ENCODE peak calls at places on chromosome 11, in eight cellular contexts. A is activated CD8-positive, alpha-beta memory T cell treated with anti-CD3 and anti-CD28 coated beads, Interleukin-2, amount 50 U/mL, for 48 hours; V is fibroblast of pulmonary artery; H is NCI-H748 treated with DMSO at 0.1 percent for 48 hours; I is midbrain; F is LoVo; M is fibroblast of lung; J is activated CD4-positive, alpha-beta T cell treated with anti-CD3 and anti-CD28 coated beads for 36 hours. K is an unnamed sample.
A peak's percentile ranks its signal among the peaks of the same experiment; 100 is the strongest.

GRCh38 chr11:133892584-133893380 is 47.5 kb upstream of the SPATA19 start:
- DNase-seq in M (no peak), F (no peak), A (no peak), H (no peak), J (no peak), I (no peak), V (no peak), K (no peak)

GRCh38 chr11:17730608-17731462 is 3.7 kb upstream of the KCNC1 start:
- DNase-seq in M (peak; percentile 61), V (peak; percentile 78), H (peak; percentile 81), I (peak; percentile 90), F (peak; percentile 54), A (peak; percentile 87), J (peak; percentile 84), K (no peak)

GRCh38 chr11:76677010-76677771 is 6.6 kb upstream of the LRRC32 start:
- DNase-seq in H (no peak), A (no peak), J (no peak), V (no peak), I (no peak), F (no peak), M (no peak), K (no peak)

GRCh38 chr11:11421509-11421908 is 68.5 kb upstream of the CSNK2A3 start:
- DNase-seq in V (no peak), F (no peak), A (no peak), I (no peak), J (no peak), H (no peak), M (no peak), K (no peak)

GRCh38 chr11:22774716-22775115 is 54.9 kb downstream of the SVIP start:
- DNase-seq in F (no peak), I (no peak), J (no peak), V (no peak), H (no peak), A (no peak), M (no peak), K (no peak)

GRCh38 chr11:69682681-69683326 is 7.7 kb upstream of the LTO1 start:
- DNase-seq in M (no peak), H (no peak), V (no peak), I (no peak), A (no peak), J (no peak), F (no peak), K (no peak)

GRCh38 chr11:131924446-131925240 is 554.2 kb downstream of the NTM start:
- DNase-seq in J (no peak), V (peak; percentile 65), H (no peak), A (no peak), I (no peak), F (no peak), M (peak; percentile 81), K (no peak)

GRCh38 chr11:93659216-93659615 is 2.3 kb upstream of the CEP295 start:
- DNase-seq in I (peak; percentile 44), A (no peak), J (no peak), F (no peak), V (no peak), H (no peak), M (no peak), K (no peak)